ENCODE peak calls at places on chromosome 21, in seven cellular contexts. One of them, this sample, is unnamed. For H3K27me3, the result is how much of the 10 kb centered on the place peaks cover.

GRCh38 chr21:33078907-33079582 is 9.1 kb downstream of the OLIG1 start:
- DNase-seq in effector memory CD4-positive, alpha-beta T cell: no peak
- DNase-seq in PC-9: peak
- DNase-seq in heart right ventricle: no peak
- DNase-seq in colonic mucosa: no peak
- DNase-seq in spleen: no peak
- DNase-seq in cardiac muscle cell: no peak
- DNase-seq in this sample: peak

GRCh38 chr21:34688145-34688544 is 19.4 kb downstream of the CLIC6 start:
- DNase-seq in effector memory CD4-positive, alpha-beta T cell: no peak
- DNase-seq in PC-9: no peak
- DNase-seq in heart right ventricle: peak
- DNase-seq in colonic mucosa: no peak
- DNase-seq in spleen: no peak
- DNase-seq in cardiac muscle cell: no peak
- DNase-seq in this sample: no peak

GRCh38 chr21:17821121-17821520 is 2.0 kb upstream of the C21orf91 start:
- DNase-seq in effector memory CD4-positive, alpha-beta T cell: no peak
- DNase-seq in PC-9: no peak
- DNase-seq in heart right ventricle: no peak
- DNase-seq in colonic mucosa: no peak
- DNase-seq in spleen: no peak
- DNase-seq in cardiac muscle cell: no peak
- DNase-seq in this sample: no peak

GRCh38 chr21:28099296-28099695 is 893.4 kb downstream of the LTN1 start:
- DNase-seq in effector memory CD4-positive, alpha-beta T cell: no peak
- DNase-seq in PC-9: no peak
- DNase-seq in heart right ventricle: peak
- DNase-seq in colonic mucosa: peak
- DNase-seq in spleen: no peak
- DNase-seq in cardiac muscle cell: peak
- DNase-seq in this sample: no peak

GRCh38 chr21:27291006-27291405 is 324.1 kb upstream of the ADAMTS5 start:
- DNase-seq in effector memory CD4-positive, alpha-beta T cell: no peak
- DNase-seq in PC-9: no peak
- DNase-seq in heart right ventricle: no peak
- DNase-seq in colonic mucosa: no peak
- DNase-seq in spleen: no peak
- DNase-seq in cardiac muscle cell: no peak
- DNase-seq in this sample: no peak

GRCh38 chr21:25515484-25516405 is 91.5 kb downstream of the MRPL39 start:
- DNase-seq in effector memory CD4-positive, alpha-beta T cell: no peak
- DNase-seq in PC-9: no peak
- DNase-seq in heart right ventricle: no peak
- DNase-seq in colonic mucosa: no peak
- DNase-seq in spleen: no peak
- DNase-seq in cardiac muscle cell: peak
- DNase-seq in this sample: no peak

GRCh38 chr21:33051925-33052324 is 18.0 kb upstream of the OLIG1 start:
- DNase-seq in effector memory CD4-positive, alpha-beta T cell: no peak
- DNase-seq in PC-9: no peak
- DNase-seq in heart right ventricle: no peak
- DNase-seq in colonic mucosa: no peak
- DNase-seq in spleen: no peak
- DNase-seq in cardiac muscle cell: no peak
- DNase-seq in this sample: no peak

GRCh38 chr21:43210454-43211084 is 41.8 kb downstream of the CRYAA start:
- DNase-seq in effector memory CD4-positive, alpha-beta T cell: no peak
- DNase-seq in PC-9: no peak
- DNase-seq in heart right ventricle: no peak
- DNase-seq in colonic mucosa: peak
- DNase-seq in spleen: peak
- DNase-seq in cardiac muscle cell: no peak
- DNase-seq in this sample: no peak

GRCh38 chr21:22456241-22456640 is 1458.0 kb downstream of the NCAM2 start:
- DNase-seq in effector memory CD4-positive, alpha-beta T cell: no peak
- DNase-seq in PC-9: no peak
- DNase-seq in heart right ventricle: no peak
- DNase-seq in colonic mucosa: no peak
- DNase-seq in spleen: no peak
- DNase-seq in cardiac muscle cell: no peak
- DNase-seq in this sample: no peak

GRCh38 chr21:26148834-26149354 is 21.7 kb downstream of the APP start:
- DNase-seq in effector memory CD4-positive, alpha-beta T cell: no peak
- DNase-seq in PC-9: no peak
- DNase-seq in heart right ventricle: no peak
- DNase-seq in colonic mucosa: no peak
- DNase-seq in spleen: no peak
- DNase-seq in cardiac muscle cell: no peak
- DNase-seq in this sample: no peak

GRCh38 chr21:38797470-38797869 is 8.3 kb upstream of the ETS2 start:
- DNase-seq in effector memory CD4-positive, alpha-beta T cell: no peak
- DNase-seq in PC-9: peak
- DNase-seq in heart right ventricle: no peak
- DNase-seq in colonic mucosa: no peak
- DNase-seq in spleen: no peak
- DNase-seq in cardiac muscle cell: peak
- DNase-seq in this sample: no peak

GRCh38 chr21:42120056-42120903 is 49.2 kb downstream of the UMODL1 start:
- DNase-seq in effector memory CD4-positive, alpha-beta T cell: no peak
- DNase-seq in PC-9: peak
- DNase-seq in heart right ventricle: no peak
- DNase-seq in colonic mucosa: no peak
- DNase-seq in spleen: no peak
- DNase-seq in cardiac muscle cell: no peak
- DNase-seq in this sample: no peak
- H3K4me3 ChIP-seq in effector memory CD4-positive, alpha-beta T cell: no peak
- H3K4me3 ChIP-seq in PC-9: no peak
- H3K4me3 ChIP-seq in heart right ventricle: no peak
- H3K4me3 ChIP-seq in colonic mucosa: no peak
- H3K4me3 ChIP-seq in spleen: no peak
- H3K4me3 ChIP-seq in cardiac muscle cell: no peak
- H3K4me3 ChIP-seq in this sample: no peak

DNA sequence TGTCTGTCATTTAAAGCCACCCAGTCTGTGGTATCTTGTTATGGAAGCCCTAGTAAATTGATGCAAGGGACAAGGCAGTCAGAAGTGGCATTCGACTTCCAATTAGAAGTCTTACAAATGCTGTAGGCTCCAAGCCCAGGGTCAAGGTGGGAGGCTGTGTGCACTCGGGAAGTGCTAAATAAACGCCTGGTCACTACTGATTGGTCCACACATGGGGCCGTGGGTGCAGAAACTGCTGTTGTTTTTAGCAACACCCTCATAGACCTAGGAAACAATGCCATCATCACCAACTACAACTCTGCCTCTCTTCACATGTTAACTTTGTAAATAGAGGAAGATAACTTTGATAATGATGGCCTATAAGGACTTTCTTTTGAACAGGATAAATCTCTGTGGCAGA is 20.2 kb upstream of the ZBTB21 start:
- DNase-seq in effector memory CD4-positive, alpha-beta T cell: no peak
- DNase-seq in PC-9: no peak
- DNase-seq in heart right ventricle: no peak
- DNase-seq in colonic mucosa: no peak
- DNase-seq in spleen: no peak
- DNase-seq in cardiac muscle cell: no peak
- DNase-seq in this sample: no peak
- H3K27me3 ChIP-seq in effector memory CD4-positive, alpha-beta T cell: under half
- H3K27me3 ChIP-seq in PC-9: under half
- H3K27me3 ChIP-seq in heart right ventricle: under half
- H3K27me3 ChIP-seq in colonic mucosa: under half
- H3K27me3 ChIP-seq in spleen: under half
- H3K27me3 ChIP-seq in cardiac muscle cell: under half
- H3K27me3 ChIP-seq in this sample: under half

GRCh38 chr21:35925497-35925896 is 134.8 kb downstream of the SETD4 start:
- DNase-seq in effector memory CD4-positive, alpha-beta T cell: no peak
- DNase-seq in PC-9: no peak
- DNase-seq in heart right ventricle: no peak
- DNase-seq in colonic mucosa: no peak
- DNase-seq in spleen: no peak
- DNase-seq in cardiac muscle cell: peak
- DNase-seq in this sample: no peak

GRCh38 chr21:35924714-35925301 is 135.5 kb downstream of the SETD4 start:
- DNase-seq in effector memory CD4-positive, alpha-beta T cell: no peak
- DNase-seq in PC-9: no peak
- DNase-seq in heart right ventricle: no peak
- DNase-seq in colonic mucosa: no peak
- DNase-seq in spleen: no peak
- DNase-seq in cardiac muscle cell: no peak
- DNase-seq in this sample: no peak

GRCh38 chr21:35927262-35927661 is 133.1 kb downstream of the SETD4 start:
- DNase-seq in effector memory CD4-positive, alpha-beta T cell: no peak
- DNase-seq in PC-9: no peak
- DNase-seq in heart right ventricle: no peak
- DNase-seq in colonic mucosa: no peak
- DNase-seq in spleen: no peak
- DNase-seq in cardiac muscle cell: no peak
- DNase-seq in this sample: no peak

GRCh38 chr21:35923971-35924370 is 136.4 kb downstream of the SETD4 start:
- DNase-seq in effector memory CD4-positive, alpha-beta T cell: no peak
- DNase-seq in PC-9: no peak
- DNase-seq in heart right ventricle: no peak
- DNase-seq in colonic mucosa: no peak
- DNase-seq in spleen: no peak
- DNase-seq in cardiac muscle cell: no peak
- DNase-seq in this sample: no peak

GRCh38 chr21:35926003-35926541 is 134.3 kb downstream of the SETD4 start:
- DNase-seq in effector memory CD4-positive, alpha-beta T cell: no peak
- DNase-seq in PC-9: no peak
- DNase-seq in heart right ventricle: no peak
- DNase-seq in colonic mucosa: no peak
- DNase-seq in spleen: no peak
- DNase-seq in cardiac muscle cell: no peak
- DNase-seq in this sample: no peak
- H3K4me3 ChIP-seq in effector memory CD4-positive, alpha-beta T cell: no peak
- H3K4me3 ChIP-seq in PC-9: no peak
- H3K4me3 ChIP-seq in heart right ventricle: no peak
- H3K4me3 ChIP-seq in colonic mucosa: no peak
- H3K4me3 ChIP-seq in spleen: no peak
- H3K4me3 ChIP-seq in cardiac muscle cell: no peak
- H3K4me3 ChIP-seq in this sample: no peak

GRCh38 chr21:41716756-41717155 is 50.1 kb downstream of the RIPK4 start:
- DNase-seq in effector memory CD4-positive, alpha-beta T cell: no peak
- DNase-seq in PC-9: no peak
- DNase-seq in heart right ventricle: no peak
- DNase-seq in colonic mucosa: no peak
- DNase-seq in spleen: no peak
- DNase-seq in cardiac muscle cell: no peak
- DNase-seq in this sample: no peak
- H3K27me3 ChIP-seq in effector memory CD4-positive, alpha-beta T cell: under half
- H3K27me3 ChIP-seq in PC-9: under half
- H3K27me3 ChIP-seq in heart right ventricle: half or more
- H3K27me3 ChIP-seq in colonic mucosa: under half
- H3K27me3 ChIP-seq in spleen: under half
- H3K27me3 ChIP-seq in cardiac muscle cell: under half
- H3K27me3 ChIP-seq in this sample: under half

GRCh38 chr21:36964832-36965719 is 1.4 kb downstream of the HLCS start:
- DNase-seq in effector memory CD4-positive, alpha-beta T cell: no peak
- DNase-seq in PC-9: no peak
- DNase-seq in heart right ventricle: no peak
- DNase-seq in colonic mucosa: no peak
- DNase-seq in spleen: no peak
- DNase-seq in cardiac muscle cell: no peak
- DNase-seq in this sample: no peak
- H3K4me3 ChIP-seq in effector memory CD4-positive, alpha-beta T cell: no peak
- H3K4me3 ChIP-seq in PC-9: peak
- H3K4me3 ChIP-seq in heart right ventricle: no peak
- H3K4me3 ChIP-seq in colonic mucosa: peak
- H3K4me3 ChIP-seq in spleen: peak
- H3K4me3 ChIP-seq in cardiac muscle cell: peak
- H3K4me3 ChIP-seq in this sample: peak

GRCh38 chr21:45945066-45945867 is 36.3 kb upstream of the COL6A1 start:
- DNase-seq in effector memory CD4-positive, alpha-beta T cell: no peak
- DNase-seq in PC-9: no peak
- DNase-seq in heart right ventricle: no peak
- DNase-seq in colonic mucosa: no peak
- DNase-seq in spleen: no peak
- DNase-seq in cardiac muscle cell: no peak
- DNase-seq in this sample: no peak

GRCh38 chr21:45944601-45945000 is 37.0 kb upstream of the COL6A1 start:
- DNase-seq in effector memory CD4-positive, alpha-beta T cell: no peak
- DNase-seq in PC-9: no peak
- DNase-seq in heart right ventricle: no peak
- DNase-seq in colonic mucosa: no peak
- DNase-seq in spleen: no peak
- DNase-seq in cardiac muscle cell: no peak
- DNase-seq in this sample: no peak

GRCh38 chr21:45942011-45942546 is 39.5 kb upstream of the COL6A1 start:
- DNase-seq in effector memory CD4-positive, alpha-beta T cell: no peak
- DNase-seq in PC-9: no peak
- DNase-seq in heart right ventricle: no peak
- DNase-seq in colonic mucosa: no peak
- DNase-seq in spleen: no peak
- DNase-seq in cardiac muscle cell: no peak
- DNase-seq in this sample: no peak

GRCh38 chr21:45942755-45943629 is 38.6 kb upstream of the COL6A1 start:
- DNase-seq in effector memory CD4-positive, alpha-beta T cell: no peak
- DNase-seq in PC-9: no peak
- DNase-seq in heart right ventricle: no peak
- DNase-seq in colonic mucosa: no peak
- DNase-seq in spleen: peak
- DNase-seq in cardiac muscle cell: no peak
- DNase-seq in this sample: no peak

DNA sequence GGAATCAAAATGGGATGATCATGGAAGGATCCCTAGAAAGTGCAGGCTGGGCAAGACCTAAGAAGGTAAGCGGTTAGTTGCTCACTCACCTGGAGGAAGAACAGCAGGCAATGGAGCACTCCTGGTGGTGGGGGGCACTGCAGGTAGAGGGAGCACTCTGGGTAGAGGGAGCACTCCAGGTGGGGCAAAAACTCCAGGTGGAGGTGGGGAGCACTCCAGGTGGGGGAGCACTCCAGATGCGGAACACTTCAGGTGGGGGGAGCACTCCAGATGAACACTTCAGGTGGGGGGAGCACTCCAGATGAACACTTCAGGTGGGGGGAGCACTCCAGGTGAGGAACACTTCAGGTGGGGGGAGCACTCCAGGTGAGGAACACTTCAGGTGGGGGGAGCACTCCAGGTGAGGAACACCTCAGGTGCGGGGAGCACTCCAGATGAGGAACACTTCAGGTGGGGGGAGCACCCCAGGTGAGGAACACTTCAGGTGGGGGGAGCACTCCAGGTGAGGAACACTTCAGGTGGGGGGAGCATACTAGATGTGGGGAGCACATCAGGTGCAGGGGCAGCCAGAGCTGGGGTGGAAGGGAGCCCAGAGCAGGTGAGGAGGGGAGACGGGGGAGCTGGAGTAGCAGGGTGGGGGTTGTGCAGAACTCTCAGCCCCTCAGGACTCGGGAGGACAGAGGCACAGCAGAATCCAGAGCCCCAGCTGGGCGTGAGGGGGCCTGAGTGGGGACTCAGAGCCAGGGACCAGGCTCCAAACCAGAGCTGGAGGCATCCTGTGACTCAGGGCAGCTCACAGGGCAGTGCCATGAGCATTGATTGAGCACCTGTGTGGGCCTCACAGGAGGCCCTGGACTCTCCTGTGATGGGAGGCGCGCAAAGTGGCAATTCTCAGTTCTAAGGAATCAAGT is 37.7 kb upstream of the COL6A1 start:
- DNase-seq in effector memory CD4-positive, alpha-beta T cell: no peak
- DNase-seq in PC-9: no peak
- DNase-seq in heart right ventricle: no peak
- DNase-seq in colonic mucosa: no peak
- DNase-seq in spleen: no peak
- DNase-seq in cardiac muscle cell: no peak
- DNase-seq in this sample: no peak
- H3K27me3 ChIP-seq in effector memory CD4-positive, alpha-beta T cell: under half
- H3K27me3 ChIP-seq in PC-9: under half
- H3K27me3 ChIP-seq in heart right ventricle: under half
- H3K27me3 ChIP-seq in colonic mucosa: under half
- H3K27me3 ChIP-seq in spleen: under half
- H3K27me3 ChIP-seq in cardiac muscle cell: under half
- H3K27me3 ChIP-seq in this sample: under half

This sample was measured in dorsolateral prefrontal cortex.